ENCODE peak calls at places on chromosomes 3 and 15, in six cellular contexts. V, W, C, Q, M and A are unnamed samples.

GRCh38 chr15:71362987-71363968 is 248.0 kb downstream of the THSD4 start:
- DNase-seq in Q (no peak), W (no peak), C (no peak), M (no peak), V (no peak), A (no peak)

GRCh38 chr3:12303532-12303931 is 14.7 kb downstream of the PPARG start:
- DNase-seq in M (no peak), C (no peak), W (no peak), Q (no peak), V (peak), A (no peak)

GRCh38 chr3:46298871-46299607 is 54.9 kb upstream of the CCR2 start:
- DNase-seq in C (no peak), M (no peak), V (no peak), Q (no peak), W (no peak), A (no peak)

GRCh38 chr3:107848516-107848915 is 242.3 kb downstream of the CD47 start:
- DNase-seq in Q (no peak), M (no peak), C (no peak), V (no peak), W (no peak), A (no peak)

GRCh38 chr3:32082727-32083126 is 23.7 kb upstream of the GPD1L start:
- DNase-seq in M (no peak), Q (no peak), C (peak), V (no peak), W (no peak), A (no peak)

GRCh38 chr3:112470791-112471190 is 28.5 kb downstream of the BTLA start:
- DNase-seq in C (no peak), M (no peak), V (peak), W (no peak), Q (no peak), A (no peak)

GRCh38 chr3:186789554-186790260 is 6.3 kb downstream of the EIF4A2 start:
- DNase-seq in M (no peak), C (no peak), W (no peak), V (peak), Q (no peak), A (no peak)

GRCh38 chr3:77420316-77420715 is 380.4 kb downstream of the ROBO2 start:
- DNase-seq in M (no peak), C (no peak), Q (no peak), W (no peak), V (no peak), A (no peak)

GRCh38 chr15:29749365-29750086 is 72.7 kb downstream of the TJP1 start:
- DNase-seq in C (no peak), M (no peak), Q (no peak), V (no peak), W (no peak), A (no peak)

GRCh38 chr3:51580418-51580817 is 41.9 kb downstream of the RAD54L2 start:
- DNase-seq in C (no peak), V (no peak), M (no peak), Q (no peak), W (no peak), A (no peak)

GRCh38 chr15:39587291-39587909 is 6.5 kb downstream of the THBS1 start:
- DNase-seq in W (no peak), V (peak), C (peak), Q (no peak), M (no peak), A (no peak)

GRCh38 chr3:108150200-108150599 is 59.4 kb upstream of the CD47 start:
- DNase-seq in V (no peak), M (no peak), C (no peak), Q (no peak), W (no peak), A (no peak)

DNA sequence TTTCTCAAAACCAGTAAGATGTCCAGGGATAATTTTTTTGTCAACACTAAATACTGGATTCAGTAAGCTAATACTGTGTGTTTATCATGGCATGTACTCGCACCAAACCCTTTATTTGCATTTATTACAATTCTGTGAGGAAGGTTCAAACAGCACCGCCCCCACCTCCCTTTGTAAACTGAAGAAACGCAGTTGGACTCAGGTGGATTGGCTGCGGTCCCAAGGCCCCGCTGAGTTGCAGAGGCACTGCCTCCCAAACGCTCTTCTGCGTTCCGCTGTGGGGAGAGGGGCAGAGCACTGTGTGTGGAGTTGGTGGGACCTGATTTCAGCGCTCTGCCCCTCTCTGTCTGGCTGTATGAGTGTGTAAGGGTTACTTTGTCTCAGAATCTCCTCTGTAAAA is 1.2 kb downstream of the RCCD1 start:
- DNase-seq in C (peak), M (no peak), V (no peak), Q (no peak), W (peak), A (no peak)
- H3K4me3 ChIP-seq in C (no peak), M (no peak), V (no peak), Q (no peak), W (peak), A (peak)

DNA sequence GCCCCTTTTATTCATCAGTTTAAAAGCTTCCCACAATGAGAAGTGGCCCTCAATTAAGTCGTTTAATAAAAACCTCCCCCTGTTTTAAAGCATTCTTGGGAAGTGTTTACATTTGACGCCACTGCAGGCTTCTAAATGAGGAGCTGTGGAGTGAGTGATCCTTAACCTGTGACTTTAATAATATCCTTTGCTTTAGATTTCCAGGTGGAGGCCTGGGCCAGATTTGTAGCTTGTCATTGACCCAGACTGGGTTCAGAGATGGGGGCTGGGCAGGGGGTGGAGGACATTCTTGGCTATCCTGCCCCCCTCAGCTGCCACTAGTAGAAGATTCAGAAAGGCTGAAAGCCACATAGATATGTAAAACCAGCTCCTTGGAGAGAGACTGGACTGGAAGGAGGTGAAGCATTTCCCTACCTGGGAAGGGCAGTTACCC is 11.4 kb downstream of the CGNL1 start:
- DNase-seq in W (no peak), C (no peak), M (no peak), V (no peak), Q (no peak), A (peak)
- H3K4me3 ChIP-seq in W (no peak), C (no peak), M (no peak), V (no peak), Q (no peak), A (no peak)

GRCh38 chr3:133479401-133479800 is 79.5 kb downstream of the BFSP2 start:
- DNase-seq in C (no peak), Q (no peak), M (no peak), V (no peak), W (no peak), A (no peak)

GRCh38 chr3:133477497-133477896 is 77.6 kb downstream of the BFSP2 start:
- DNase-seq in V (no peak), M (no peak), Q (no peak), C (no peak), W (no peak), A (no peak)

GRCh38 chr3:133478624-133479023 is 78.8 kb downstream of the BFSP2 start:
- DNase-seq in Q (no peak), C (no peak), V (no peak), M (no peak), W (no peak), A (no peak)

GRCh38 chr3:133476971-133477375 is 77.1 kb downstream of the BFSP2 start:
- DNase-seq in Q (no peak), C (no peak), M (no peak), W (no peak), V (no peak), A (peak)

DNA sequence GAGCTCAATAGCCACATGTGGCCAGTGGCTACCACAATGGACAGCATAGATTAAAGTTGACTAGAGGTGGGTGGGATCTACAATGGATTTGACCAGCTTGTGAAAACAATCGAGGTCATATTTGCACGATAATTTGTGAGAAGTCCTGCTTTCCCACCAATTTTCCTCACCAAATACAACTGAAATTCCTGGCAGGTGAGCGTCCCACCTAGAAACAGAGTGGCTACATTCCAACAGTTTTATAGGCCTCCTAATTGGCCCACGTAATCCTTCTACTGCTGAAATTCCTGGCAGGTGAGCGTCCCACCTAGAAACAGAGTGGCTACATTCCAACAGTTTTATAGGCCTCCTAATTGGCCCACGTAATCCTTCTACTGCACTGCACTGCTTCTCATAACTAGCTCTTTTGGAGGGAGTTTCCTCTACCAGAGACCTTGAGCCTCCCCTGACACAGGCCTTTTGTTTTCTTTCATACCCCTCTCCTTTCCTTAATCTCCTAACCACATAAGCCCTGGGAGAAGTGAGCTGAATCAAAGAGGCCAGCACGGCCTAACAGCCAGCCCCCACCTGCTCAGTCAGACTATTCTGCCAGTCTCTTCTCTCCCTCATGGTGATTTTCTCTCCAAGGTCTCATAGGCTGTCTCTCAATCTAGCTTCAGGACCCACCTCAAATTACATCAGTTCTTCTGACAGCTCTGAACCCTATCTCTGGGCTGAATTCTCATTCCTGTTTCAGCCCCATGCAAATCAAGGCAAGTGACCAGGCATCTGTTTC is 80.2 kb downstream of the BFSP2 start:
- DNase-seq in C (no peak), M (no peak), W (no peak), Q (no peak), V (no peak), A (peak)
- H3K4me3 ChIP-seq in C (no peak), M (no peak), W (no peak), Q (no peak), V (no peak), A (no peak)

GRCh38 chr3:15795563-15796308 is 2.0 kb downstream of the ANKRD28 start:
- DNase-seq in C (no peak), V (peak), Q (no peak), W (no peak), M (no peak), A (no peak)
- H3K4me3 ChIP-seq in C (peak), V (peak), Q (peak), W (peak), M (peak), A (no peak)

GRCh38 chr15:90248760-90249122 is 615 bp upstream of the TTLL13 start:
- DNase-seq in V (no peak), M (no peak), Q (no peak), W (no peak), C (no peak), A (no peak)
- H3K4me3 ChIP-seq in V (no peak), M (no peak), Q (no peak), W (no peak), C (no peak), A (no peak)

GRCh38 chr15:36880226-36880912 is 220.0 kb downstream of the MEIS2 start:
- DNase-seq in C (no peak), M (no peak), Q (peak), V (no peak), W (no peak), A (no peak)

GRCh38 chr15:36880913-36881290 is 219.4 kb downstream of the MEIS2 start:
- DNase-seq in C (no peak), W (no peak), Q (no peak), M (no peak), V (no peak), A (no peak)

GRCh38 chr15:36883705-36884355 is 216.5 kb downstream of the MEIS2 start:
- DNase-seq in W (peak), M (peak), C (peak), Q (peak), V (peak), A (peak)

GRCh38 chr15:36884404-36885335 is 215.7 kb downstream of the MEIS2 start:
- DNase-seq in Q (peak), M (no peak), V (no peak), C (no peak), W (no peak), A (no peak)

DNA sequence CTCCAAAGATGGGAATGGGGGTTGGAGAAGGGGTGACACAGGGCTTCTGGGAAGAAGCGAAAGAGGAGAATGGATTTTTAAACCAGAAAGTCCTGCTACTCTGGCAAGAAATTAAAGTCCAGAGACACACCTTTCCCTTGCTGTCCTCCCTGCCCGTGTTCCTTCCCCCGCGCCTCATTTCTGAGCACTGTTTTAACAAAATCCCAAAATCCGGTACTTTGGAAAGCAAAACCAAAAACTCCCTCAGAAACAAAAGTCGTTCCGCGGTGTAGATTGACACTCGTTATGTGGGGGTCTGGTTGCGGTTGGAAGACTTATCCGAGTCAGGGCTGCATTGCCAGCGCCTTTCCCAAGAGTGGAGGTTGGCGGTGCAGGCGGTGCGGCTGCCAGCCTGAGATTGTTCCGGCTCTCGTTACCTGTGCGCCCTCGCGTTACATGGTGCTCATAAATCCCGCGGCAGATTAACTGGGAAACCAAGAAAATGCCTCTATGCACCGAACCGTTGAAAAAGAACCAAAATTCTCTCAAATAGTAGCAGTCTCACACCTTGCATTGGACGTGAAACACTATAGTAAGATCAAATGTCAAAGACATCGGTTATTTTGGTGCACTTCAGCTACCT is 217.8 kb downstream of the MEIS2 start:
- DNase-seq in M (no peak), C (no peak), W (no peak), V (no peak), Q (peak), A (no peak)
- H3K4me3 ChIP-seq in M (peak), C (no peak), W (no peak), V (peak), Q (no peak), A (no peak)

GRCh38 chr3:125050486-125051172 is 5.2 kb downstream of the HEG1 start:
- DNase-seq in Q (no peak), W (no peak), C (no peak), M (no peak), V (no peak), A (no peak)

GRCh38 chr3:125053304-125053699 is 2.5 kb downstream of the HEG1 start:
- DNase-seq in V (no peak), M (no peak), C (no peak), Q (no peak), W (no peak), A (no peak)

GRCh38 chr3:125052671-125053303 is 3.0 kb downstream of the HEG1 start:
- DNase-seq in M (peak), Q (no peak), W (no peak), C (no peak), V (peak), A (no peak)

GRCh38 chr3:125051205-125051604 is 4.6 kb downstream of the HEG1 start:
- DNase-seq in M (no peak), W (no peak), V (no peak), C (no peak), Q (no peak), A (no peak)

DNA sequence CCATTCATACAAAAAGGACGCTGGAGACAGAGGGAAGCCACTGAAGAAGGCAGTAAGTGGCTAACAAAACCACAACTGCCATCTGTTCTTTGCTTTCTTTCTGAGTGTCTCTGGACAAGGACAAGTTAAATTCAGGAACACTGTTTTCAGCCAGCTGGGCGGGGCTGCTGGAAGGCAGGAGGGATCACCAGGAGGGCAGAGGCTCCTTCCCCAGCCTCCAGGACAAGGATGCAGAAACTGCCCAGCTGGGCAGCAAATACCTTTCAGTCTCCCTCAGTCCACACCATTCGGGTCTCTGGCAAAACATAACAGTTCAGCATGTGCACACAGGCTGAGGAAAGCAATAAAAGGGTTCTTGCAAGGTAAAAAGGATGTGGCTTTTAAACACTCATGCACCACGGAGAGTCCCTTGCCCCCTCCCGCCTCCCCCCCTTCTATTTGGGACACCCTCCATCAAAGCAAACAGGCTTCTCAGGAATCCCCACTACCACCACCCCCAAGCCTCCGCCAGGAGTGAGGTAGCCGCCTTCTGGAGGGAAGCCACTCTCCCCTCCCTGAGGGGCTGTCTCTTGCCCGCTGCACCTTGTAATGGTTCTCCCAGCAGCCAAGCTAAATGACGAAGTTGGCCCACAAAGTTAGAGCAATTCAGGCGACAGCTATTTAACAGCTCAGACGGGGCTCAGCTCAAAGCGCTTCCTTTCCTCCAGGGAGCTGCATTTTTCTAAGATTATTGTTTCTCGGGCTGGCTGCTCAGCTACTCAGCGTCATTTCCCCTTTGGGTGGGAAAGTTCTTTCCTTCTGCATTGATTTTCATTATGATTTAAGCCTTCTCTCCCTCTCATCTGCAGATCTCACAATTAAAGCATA is 3.8 kb downstream of the HEG1 start:
- DNase-seq in C (peak), W (no peak), V (peak), M (peak), Q (no peak), A (peak)
- H3K4me3 ChIP-seq in C (peak), W (no peak), V (peak), M (peak), Q (peak), A (peak)

GRCh38 chr15:92393287-92393993 is at the start of gene ST8SIA2:
- DNase-seq in V (no peak), Q (peak), C (no peak), W (no peak), M (no peak), A (peak)

GRCh38 chr15:92394327-92395175 is 870 bp downstream of the ST8SIA2 start:
- DNase-seq in M (no peak), C (no peak), V (no peak), Q (peak), W (no peak), A (peak)

GRCh38 chr15:92395557-92395956 is 1.9 kb downstream of the ST8SIA2 start:
- DNase-seq in M (no peak), V (no peak), C (no peak), Q (no peak), W (no peak), A (no peak)

GRCh38 chr15:92393994-92394326 is 279 bp downstream of the ST8SIA2 start:
- DNase-seq in C (no peak), V (no peak), W (no peak), M (no peak), Q (peak), A (no peak)

DNA sequence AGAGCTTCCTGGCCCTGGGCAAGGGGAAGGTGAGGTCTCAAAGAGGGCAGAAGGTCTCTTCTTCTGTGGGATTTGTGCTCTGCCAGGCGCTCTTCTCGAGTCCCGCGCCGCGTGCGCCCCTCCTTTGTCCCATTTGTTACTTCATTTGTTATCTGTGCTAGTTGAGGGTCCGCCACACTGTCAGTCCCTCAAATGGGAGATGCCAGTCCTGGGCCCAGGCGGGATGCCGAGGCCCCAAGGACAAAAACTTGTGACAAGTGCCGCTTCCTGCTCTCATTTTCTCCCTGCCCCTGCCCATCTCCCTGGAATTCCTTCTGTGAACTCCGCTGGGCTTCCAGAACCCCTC is 1.5 kb downstream of the ST8SIA2 start:
- DNase-seq in C (no peak), V (no peak), W (no peak), Q (no peak), M (no peak), A (no peak)
- H3K4me3 ChIP-seq in C (no peak), V (no peak), W (no peak), Q (peak), M (no peak), A (peak)

GRCh38 chr3:56870436-56870835 is 68.7 kb upstream of the ARHGEF3 start:
- DNase-seq in Q (no peak), M (no peak), W (no peak), C (no peak), V (no peak), A (no peak)

GRCh38 chr3:56864090-56864489 is 62.3 kb upstream of the ARHGEF3 start:
- DNase-seq in C (no peak), W (no peak), V (no peak), Q (no peak), M (no peak), A (no peak)

GRCh38 chr3:56869157-56869889 is 67.6 kb upstream of the ARHGEF3 start:
- DNase-seq in V (no peak), C (no peak), Q (no peak), M (no peak), W (no peak), A (no peak)

GRCh38 chr3:56864886-56865527 is 63.3 kb upstream of the ARHGEF3 start:
- DNase-seq in C (no peak), W (no peak), Q (no peak), M (no peak), V (no peak), A (no peak)

GRCh38 chr3:56868706-56869105 is 67.0 kb upstream of the ARHGEF3 start:
- DNase-seq in W (no peak), V (no peak), M (no peak), Q (no peak), C (no peak), A (no peak)
- H3K4me3 ChIP-seq in W (no peak), V (no peak), M (no peak), Q (no peak), C (no peak), A (no peak)

GRCh38 chr15:67080118-67080899 is 14.9 kb downstream of the SMAD3 start:
- DNase-seq in V (peak), C (no peak), M (peak), Q (no peak), W (no peak), A (no peak)
- H3K4me3 ChIP-seq in V (no peak), C (no peak), M (no peak), Q (no peak), W (no peak), A (no peak)